ENCODE peak calls at places on chromosomes 4 and X, in six cellular contexts. R is adrenal gland, Y is mammary epithelial cell, P is endodermal cell, T is pancreas, K is GM10248. B is an unnamed sample.

GRCh38 chr4:142265536-142265935 is 580.6 kb downstream of the INPP4B start:
- DNase-seq in P (no peak), T (no peak), K (no peak), R (peak; percentile 65), Y (peak; percentile 50), B (no peak)

GRCh38 chr4:58564695-58565094 is 1454.5 kb upstream of the IGFBP7 start:
- DNase-seq in Y (no peak), K (no peak), P (no peak), T (no peak), R (no peak), B (no peak)

GRCh38 chr4:141350122-141350904 is 129.6 kb downstream of the ZNF330 start:
- DNase-seq in T (peak; percentile 53), K (no peak), Y (peak; percentile 82), R (no peak), P (no peak), B (no peak)

GRCh38 chr4:48112017-48112667 is 21.9 kb downstream of the TXK start:
- DNase-seq in P (peak; percentile 45), K (no peak), Y (peak; percentile 21), R (no peak), T (no peak), B (no peak)

GRCh38 chr4:161546902-161547301 is 616.9 kb downstream of the FSTL5 start:
- DNase-seq in R (no peak), K (no peak), T (no peak), P (no peak), Y (peak; percentile 13), B (no peak)

GRCh38 chrX:124223524-124223923 is 108.9 kb upstream of the TEX13D start:
- DNase-seq in P (peak; percentile 59), R (no peak), K (no peak), T (no peak), Y (no peak), B (peak; percentile 18)

GRCh38 chr4:167234388-167234881 is at the start of gene SPOCK3:
- DNase-seq in R (peak; percentile 81), Y (peak; percentile 47), T (peak; percentile 71), K (no peak), P (peak; percentile 87), B (peak; percentile 46)

GRCh38 chr4:40648141-40648540 is 18.5 kb upstream of the RBM47 start:
- DNase-seq in P (no peak), R (no peak), Y (no peak), T (no peak), K (no peak), B (no peak)

DNA sequence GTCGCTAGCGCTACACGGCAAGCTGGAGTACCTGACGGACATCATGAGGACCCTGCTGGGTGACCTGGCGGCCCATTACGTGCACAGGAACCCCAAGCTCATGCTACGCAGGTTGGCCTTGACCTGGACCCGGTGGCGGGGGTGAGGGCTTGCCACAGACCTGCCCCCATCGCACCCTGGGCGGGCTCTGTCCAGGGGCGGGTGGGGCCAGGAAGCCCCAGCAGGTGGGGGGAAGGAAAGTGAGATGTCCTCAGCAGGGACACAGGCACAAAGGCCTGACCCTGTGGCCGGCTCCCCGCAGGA is 5.6 kb upstream of the SRPK3 start:
- DNase-seq in T (peak; percentile 43), Y (no peak), P (no peak), R (no peak), K (no peak), B (no peak)
- TF ChIP-seq CTCF in T (no peak), Y (no peak), P (no peak), R (no peak), K (no peak), B (no peak)

GRCh38 chrX:103919336-103919682 is 43.1 kb upstream of the TMSB15B start:
- DNase-seq in P (no peak), R (no peak), T (no peak), K (peak; percentile 23), Y (no peak), B (no peak)
- TF ChIP-seq CTCF in P (peak; percentile 64), R (no peak), T (no peak), K (no peak), Y (peak; percentile 37), B (no peak)

GRCh38 chr4:891747-892146 is 40.4 kb downstream of the GAK start:
- DNase-seq in Y (no peak), K (no peak), P (peak; percentile 86), T (no peak), R (no peak), B (peak; percentile 17)
- TF ChIP-seq CTCF in Y (peak; percentile 28), K (peak; percentile 26), P (peak; percentile 67), T (no peak), R (no peak), B (no peak)

GRCh38 chrX:23782455-23782854 is 518 bp upstream of the SAT1 start:
- DNase-seq in Y (no peak), R (no peak), P (no peak), K (no peak), T (no peak), B (no peak)

GRCh38 chrX:23782863-23783568 is at the start of gene SAT1:
- DNase-seq in K (peak; percentile 86), R (peak; percentile 98), Y (peak; percentile 92), P (peak; percentile 100), T (peak; percentile 96), B (peak; percentile 91)

GRCh38 chrX:23776363-23776762 is 6.6 kb upstream of the SAT1 start:
- DNase-seq in K (no peak), P (no peak), R (no peak), Y (no peak), T (no peak), B (no peak)

GRCh38 chrX:23783569-23784486 is 855 bp downstream of the SAT1 start:
- DNase-seq in T (no peak), P (peak; percentile 54), Y (no peak), K (no peak), R (no peak), B (no peak)

DNA sequence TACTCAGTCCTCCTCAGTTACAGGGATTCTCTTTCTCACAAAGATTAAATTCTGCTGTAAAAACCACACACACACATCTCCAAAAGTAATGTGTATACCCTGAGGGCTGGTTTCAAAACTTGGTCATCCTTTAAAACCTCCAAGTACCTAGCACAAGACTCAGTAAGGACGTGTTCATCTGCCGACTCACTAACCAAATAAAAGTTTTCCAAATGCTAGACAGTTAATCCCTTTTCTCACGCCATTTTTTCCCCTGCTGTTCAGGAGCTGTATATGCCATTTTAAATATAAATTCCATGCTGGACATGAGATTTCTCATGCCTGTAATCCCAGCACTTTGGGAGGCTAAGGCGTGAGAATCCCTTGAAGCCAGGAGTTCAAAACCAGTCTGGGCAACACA is 3.9 kb upstream of the SAT1 start:
- DNase-seq in T (no peak), P (no peak), Y (peak; percentile 92), R (no peak), K (no peak), B (no peak)
- TF ChIP-seq CTCF in T (no peak), P (no peak), Y (peak; percentile 41), R (no peak), K (no peak), B (no peak)

GRCh38 chr4:163553146-163553545 is 58.7 kb downstream of the TMA16 start:
- DNase-seq in T (no peak), Y (no peak), R (no peak), P (no peak), K (no peak), B (no peak)

GRCh38 chr4:163558539-163559044 is 64.1 kb downstream of the TMA16 start:
- DNase-seq in T (no peak), K (no peak), Y (peak; percentile 7), P (no peak), R (no peak), B (no peak)

GRCh38 chr4:163556650-163557391 is 62.3 kb downstream of the TMA16 start:
- DNase-seq in K (no peak), Y (no peak), P (no peak), T (no peak), R (no peak), B (no peak)

GRCh38 chr4:163554870-163555465 is 60.5 kb downstream of the TMA16 start:
- DNase-seq in R (no peak), T (no peak), K (no peak), P (no peak), Y (peak; percentile 8), B (no peak)

DNA sequence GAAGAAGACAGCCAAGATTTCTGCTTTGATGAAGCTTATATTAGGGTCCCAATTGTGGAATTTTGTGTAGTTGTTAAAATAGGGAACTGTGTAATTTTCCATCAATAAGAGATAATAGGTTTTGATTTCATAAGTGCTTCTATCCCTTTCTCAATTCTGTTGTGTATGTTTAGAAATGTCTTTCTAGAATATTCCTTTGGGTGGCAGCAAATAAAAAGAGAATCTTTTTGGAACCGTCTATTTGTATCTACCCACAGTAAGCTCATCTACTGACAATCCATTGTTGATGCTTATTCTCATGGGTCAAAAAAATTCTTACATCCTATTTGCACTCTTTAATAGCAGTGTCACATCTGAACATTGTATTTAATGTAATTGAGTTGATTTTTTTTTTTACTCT is 61.7 kb downstream of the TMA16 start:
- DNase-seq in R (no peak), T (no peak), P (no peak), Y (no peak), K (no peak), B (no peak)
- TF ChIP-seq CTCF in R (no peak), T (no peak), P (peak; percentile 55), Y (peak; percentile 16), K (peak; percentile 20), B (no peak)

GRCh38 chr4:175539498-175539897 is 272.6 kb downstream of the GPM6A start:
- DNase-seq in R (no peak), K (no peak), T (no peak), Y (no peak), P (no peak), B (no peak)

GRCh38 chr4:175540732-175541131 is 271.3 kb downstream of the GPM6A start:
- DNase-seq in K (no peak), Y (no peak), T (no peak), P (no peak), R (no peak), B (no peak)

GRCh38 chr4:175540151-175540550 is 271.9 kb downstream of the GPM6A start:
- DNase-seq in P (no peak), T (no peak), R (no peak), Y (peak; percentile 14), K (no peak), B (no peak)

GRCh38 chr4:175531405-175532091 is 280.5 kb downstream of the GPM6A start:
- DNase-seq in Y (peak; percentile 52), R (no peak), P (no peak), K (no peak), T (no peak), B (no peak)

DNA sequence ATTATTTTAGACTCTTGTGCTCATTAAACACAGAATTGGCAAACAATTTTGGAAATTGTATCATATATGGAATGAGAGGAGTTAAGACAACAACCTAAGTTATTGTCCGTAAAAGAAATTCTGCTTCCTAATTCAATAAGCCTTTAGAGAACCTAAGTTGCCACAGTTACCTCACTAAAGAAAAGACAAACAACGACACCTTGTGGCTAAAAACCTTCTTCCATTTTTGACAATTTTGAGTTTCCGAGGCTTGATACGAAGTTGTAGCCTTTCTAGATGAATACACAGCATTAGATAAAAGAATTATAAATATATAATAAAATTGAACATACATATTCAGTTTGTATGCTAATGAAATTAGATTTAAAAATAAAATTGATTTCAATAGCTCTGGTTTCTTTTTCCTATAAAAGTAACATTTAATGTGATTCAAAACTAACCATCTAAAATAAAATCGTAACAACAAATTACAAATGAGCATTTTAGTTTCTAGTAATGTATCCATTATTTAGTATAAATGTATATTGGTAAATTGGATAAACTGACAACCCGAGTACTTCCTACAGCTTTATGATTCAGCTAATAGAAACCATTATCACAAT is 275.1 kb downstream of the GPM6A start:
- DNase-seq in Y (peak; percentile 54), P (no peak), T (no peak), K (peak; percentile 20), R (no peak), B (peak; percentile 21)
- TF ChIP-seq CTCF in Y (peak; percentile 63), P (peak; percentile 84), T (no peak), K (peak; percentile 38), R (peak; percentile 40), B (peak; percentile 59)